ENCODE peak calls at places on chromosome 20, in six cellular contexts. Q is kidney epithelial cell; H is stimulated activated CD4-positive, alpha-beta T cell treated with anti-CD3 and anti-CD28 coated beads, Interleukin-2, amount 100 ng/mL, for 48 hours; A is GDM1; U is mammary epithelial cell; C is MM.1S. P is an unnamed sample.

GRCh38 chr20:18314786-18315406 is 26.6 kb downstream of the ZNF133 start:
- DNase-seq in Q (peak), H (no peak), A (no peak), U (peak), C (no peak), P (no peak)

GRCh38 chr20:53171065-53171464 is 198.9 kb downstream of the TSHZ2 start:
- DNase-seq in Q (no peak), H (no peak), A (no peak), U (no peak), C (no peak), P (no peak)

GRCh38 chr20:46275091-46275490 is 33.2 kb downstream of the CDH22 start:
- DNase-seq in Q (no peak), H (no peak), A (no peak), U (no peak), C (no peak), P (no peak)

GRCh38 chr20:41095110-41095969 is 42.0 kb upstream of the PLCG1 start:
- DNase-seq in Q (no peak), H (peak), A (peak), U (no peak), C (peak), P (peak)

GRCh38 chr20:19974621-19975435 is 42.3 kb upstream of the NAA20 start:
- DNase-seq in Q (peak), H (no peak), A (no peak), U (peak), C (no peak), P (no peak)

GRCh38 chr20:44716309-44717106 is 1.3 kb downstream of the CCN5 start:
- DNase-seq in Q (no peak), H (no peak), A (no peak), U (peak), C (no peak), P (no peak)

GRCh38 chr20:36468149-36469000 is 72.9 kb upstream of the MYL9 start:
- DNase-seq in Q (no peak), H (no peak), A (no peak), U (no peak), C (no peak), P (peak)

GRCh38 chr20:23320317-23320716 is 30.3 kb upstream of the NXT1 start:
- DNase-seq in Q (no peak), H (no peak), A (no peak), U (no peak), C (no peak), P (no peak)

GRCh38 chr20:55488593-55488992 is 516.7 kb downstream of the CBLN4 start:
- DNase-seq in Q (peak), H (no peak), A (no peak), U (peak), C (no peak), P (no peak)

GRCh38 chr20:59125909-59126308 is 37.7 kb upstream of the ZNF831 start:
- DNase-seq in Q (no peak), H (no peak), A (no peak), U (no peak), C (no peak), P (no peak)

GRCh38 chr20:31933698-31934097 is 18.1 kb downstream of the PDRG1 start:
- DNase-seq in Q (no peak), H (no peak), A (no peak), U (peak), C (no peak), P (no peak)

GRCh38 chr20:11712611-11713160 is 205.0 kb upstream of the BTBD3 start:
- DNase-seq in Q (no peak), H (no peak), A (no peak), U (no peak), C (no peak), P (no peak)

GRCh38 chr20:45781391-45781931 is 10.2 kb downstream of the WFDC3 start:
- DNase-seq in Q (peak), H (no peak), A (no peak), U (peak), C (no peak), P (no peak)

P was measured in NCI-H774.